ENCODE peak calls at places on chromosomes 12 and 14, in five cellular contexts. Y is K562, Q is GM12892, K is GM12878, B is HepG2. V is an unnamed sample.

GRCh38 chr14:91244501-91244901 is at the start of gene GPR68:
- DNase-seq in B (no peak), Y (no peak), Q (no peak), K (no peak), V (no peak)

GRCh38 chr12:21656931-21657335 is 709 bp downstream of the LDHB start:
- DNase-seq in Y (peak; percentile 18), B (no peak), K (no peak), Q (no peak), V (no peak)

GRCh38 chr14:61566537-61567225 is 128.6 kb upstream of the HIF1A start:
- DNase-seq in Q (no peak), B (no peak), K (no peak), Y (no peak), V (no peak)

GRCh38 chr12:131454418-131455217 is 256.3 kb upstream of the SFSWAP start:
- DNase-seq in Y (peak; percentile 73), K (no peak), Q (peak; percentile 57), B (peak; percentile 60), V (peak; percentile 67)

GRCh38 chr12:102356690-102357089 is 123.7 kb downstream of the IGF1 start:
- DNase-seq in Q (no peak), B (no peak), K (no peak), Y (no peak), V (no peak)

GRCh38 chr12:120849765-120850164 is 54.4 kb downstream of the SPPL3 start:
- DNase-seq in Q (no peak), Y (no peak), K (no peak), B (peak; percentile 9), V (no peak)

GRCh38 chr12:12705833-12706520 is 10.0 kb upstream of the GPR19 start:
- DNase-seq in B (no peak), Y (no peak), Q (no peak), K (no peak), V (no peak)

GRCh38 chr14:31401369-31401932 is 18.9 kb downstream of the HEATR5A start:
- DNase-seq in B (no peak), Q (no peak), K (no peak), Y (no peak), V (no peak)

GRCh38 chr12:10847701-10848100 is 1.6 kb downstream of the PRR4 start:
- DNase-seq in Q (no peak), K (no peak), B (no peak), Y (no peak), V (no peak)

GRCh38 chr12:29781176-29781575 is 2.6 kb downstream of the TMTC1 start:
- DNase-seq in B (no peak), K (no peak), Y (no peak), Q (no peak), V (no peak)

GRCh38 chr14:100140452-100141132 is 18.9 kb downstream of the DEGS2 start:
- DNase-seq in K (no peak), Y (peak; percentile 78), Q (no peak), B (peak; percentile 82), V (no peak)

GRCh38 chr12:80176706-80177105 is 77.4 kb downstream of the OTOGL start:
- DNase-seq in K (no peak), B (no peak), Y (no peak), Q (no peak), V (no peak)

GRCh38 chr14:92382677-92383076 is 59.7 kb downstream of the SLC24A4 start:
- DNase-seq in B (no peak), Q (no peak), K (no peak), Y (no peak), V (no peak)

GRCh38 chr14:57686317-57686716 is 179.6 kb downstream of the SLC35F4 start:
- DNase-seq in B (no peak), Y (no peak), Q (no peak), K (no peak), V (no peak)

GRCh38 chr14:23445773-23446172 is 10.3 kb upstream of the MYH7 start:
- DNase-seq in Y (no peak), K (no peak), B (no peak), Q (no peak), V (no peak)

GRCh38 chr14:99552572-99553216 is 51.3 kb downstream of the CCDC85C start:
- DNase-seq in Q (no peak), B (peak; percentile 88), K (no peak), Y (no peak), V (no peak)

GRCh38 chr12:126551882-126552281 is 1486.6 kb downstream of the AACS start:
- DNase-seq in K (no peak), Q (no peak), B (no peak), Y (no peak), V (no peak)

GRCh38 chr12:11580125-11580751 is 69.2 kb upstream of the ETV6 start:
- DNase-seq in B (no peak), Y (no peak), K (peak; percentile 71), Q (no peak), V (no peak)

GRCh38 chr12:52873832-52874572 is 25.2 kb upstream of the KRT78 start:
- DNase-seq in K (no peak), Q (peak; percentile 39), Y (peak; percentile 98), B (peak; percentile 48), V (peak; percentile 56)
- TF ChIP-seq POLR2A in K (no peak), Q (no peak), Y (peak; percentile 53), B (no peak), V (no peak)

DNA sequence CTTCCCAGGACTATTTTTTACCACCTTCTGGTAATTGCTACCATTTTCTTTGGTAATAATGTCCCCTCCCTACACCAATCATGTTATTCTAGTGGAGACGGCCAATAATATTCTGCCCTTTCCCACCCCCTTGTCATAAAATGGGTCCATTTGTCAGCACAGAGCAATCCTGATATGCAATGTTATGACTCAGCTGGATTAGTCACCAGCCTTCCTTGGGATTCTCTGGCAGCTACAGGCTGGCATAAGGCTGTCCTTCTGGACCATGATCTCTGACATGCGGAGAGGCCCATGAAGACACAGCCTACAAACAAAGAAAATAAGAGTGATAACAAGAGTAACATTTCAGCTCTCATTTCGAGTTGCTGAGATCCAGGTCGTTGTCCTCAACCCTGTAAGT is 222.0 kb upstream of the CPNE8 start:
- DNase-seq in K (no peak), Q (no peak), B (peak; percentile 3), Y (no peak), V (no peak)
- TF ChIP-seq TAF1 in K (no peak), Q (no peak), B (no peak), Y (no peak), V (no peak)

GRCh38 chr14:68787235-68787727 is 5.6 kb downstream of the ZFP36L1 start:
- DNase-seq in K (no peak), B (no peak), Q (no peak), Y (no peak), V (no peak)
- TF ChIP-seq POLR2AphosphoS5 in K (no peak), B (peak; percentile 2), Q (peak; percentile 10), Y (peak; percentile 29), V (peak; percentile 5)

DNA sequence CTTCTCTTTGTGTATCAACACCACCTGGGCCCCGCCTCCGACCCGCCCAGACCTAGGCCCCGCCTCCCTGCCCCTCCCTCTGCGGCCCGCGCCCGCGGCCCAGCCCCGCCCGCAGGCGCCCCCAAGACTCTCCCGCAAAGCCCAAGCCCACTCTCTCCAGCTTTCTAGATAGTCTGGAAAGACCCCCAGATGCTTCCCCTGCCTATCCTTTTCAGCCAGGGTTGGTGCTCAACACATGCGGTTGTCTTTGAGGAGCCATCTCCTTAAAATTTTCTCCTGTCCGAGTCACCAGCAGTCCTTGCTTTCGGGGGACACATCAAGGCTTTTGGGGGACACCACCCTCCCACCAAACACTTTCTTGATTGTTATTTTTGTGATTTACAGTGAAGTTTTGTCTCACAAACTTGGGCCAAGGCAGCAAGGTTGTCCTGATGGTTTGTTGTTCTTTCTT is 304 bp upstream of the SLC38A2 start:
- DNase-seq in Q (no peak), B (no peak), K (no peak), Y (peak; percentile 97), V (no peak)
- TF ChIP-seq POLR2A in Q (no peak), B (no peak), K (no peak), Y (no peak), V (no peak)

GRCh38 chr12:92035477-92035876 is 110.2 kb downstream of the BTG1 start:
- DNase-seq in B (no peak), Q (no peak), Y (no peak), K (no peak), V (no peak)
- TF ChIP-seq TAF1 in B (no peak), Q (no peak), Y (no peak), K (no peak), V (no peak)

GRCh38 chr14:76780875-76781647 is 19.8 kb downstream of the VASH1 start:
- DNase-seq in Y (no peak), B (no peak), Q (no peak), K (no peak), V (no peak)
- TF ChIP-seq POLR2AphosphoS5 in Y (no peak), B (no peak), Q (no peak), K (no peak), V (no peak)

GRCh38 chr14:50599700-50600444 is 39.9 kb downstream of the ATL1 start:
- DNase-seq in K (no peak), B (peak; percentile 36), Y (peak; percentile 6), Q (no peak), V (no peak)
- TF ChIP-seq POLR2A in K (no peak), B (no peak), Y (no peak), Q (no peak), V (no peak)

DNA sequence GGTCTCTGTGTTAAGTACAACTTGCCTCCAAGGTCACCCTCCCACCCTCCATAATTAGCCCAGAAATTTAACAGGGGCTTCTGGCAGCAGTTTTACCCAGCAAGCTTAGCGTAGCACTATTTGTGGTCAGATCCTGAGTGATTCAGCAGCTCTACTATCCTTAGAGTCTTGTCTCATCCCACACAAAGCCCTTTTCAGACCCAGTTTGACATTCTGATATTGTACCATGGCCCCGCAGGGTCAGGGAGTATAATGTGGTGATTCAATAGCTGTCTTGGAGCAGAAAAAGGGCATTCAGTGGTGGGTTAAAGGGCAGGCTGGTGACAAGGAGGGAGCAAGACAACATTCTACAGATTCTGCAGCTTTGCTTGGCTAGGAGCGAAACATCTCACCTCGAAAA is 153.8 kb upstream of the DDHD1 start:
- DNase-seq in B (peak; percentile 16), K (no peak), Q (no peak), Y (peak; percentile 2), V (no peak)
- TF ChIP-seq TAF1 in B (no peak), K (no peak), Q (no peak), Y (no peak), V (no peak)

V was measured in GM12891.